ENCODE peak calls at places on chromosomes 4 and X, in nine cellular contexts. W is CD8-positive, alpha-beta memory T cell; F is heart left ventricle; K is MM.1S; Z is esophagus muscularis mucosa; H is SK-N-SH; Y is GM23338; E is CD4-positive, alpha-beta memory T cell; B is tibial artery. U is an unnamed sample.
A peak's percentile ranks its signal among the peaks of the same experiment; 100 is the strongest.

GRCh38 chr4:136935305-136935704 is 597.0 kb downstream of the PCDH18 start:
- DNase-seq in E (no peak), Z (no peak), F (no peak), W (no peak), Y (no peak), H (no peak), K (no peak), B (no peak), U (no peak)

GRCh38 chrX:46203115-46203514 is 342.1 kb downstream of the ZNF674 start:
- DNase-seq in Z (no peak), Y (no peak), H (no peak), B (no peak), W (no peak), K (no peak), E (no peak), F (no peak), U (no peak)

GRCh38 chrX:111100191-111100590 is 4.2 kb downstream of the PAK3 start:
- DNase-seq in Y (peak; percentile 73), W (no peak), B (no peak), F (no peak), E (no peak), K (peak; percentile 58), H (peak; percentile 69), Z (no peak), U (peak; percentile 86)

GRCh38 chrX:43386872-43387271 is 269.2 kb upstream of the MAOA start:
- DNase-seq in E (no peak), K (no peak), H (no peak), Z (no peak), Y (no peak), B (no peak), W (no peak), F (no peak), U (no peak)

GRCh38 chr4:160450861-160451260 is 1348.0 kb downstream of the RAPGEF2 start:
- DNase-seq in W (no peak), K (no peak), F (no peak), Z (no peak), H (no peak), Y (no peak), E (no peak), B (no peak), U (no peak)

GRCh38 chr4:5160668-5161067 is 109.4 kb downstream of the STK32B start:
- DNase-seq in K (no peak), E (no peak), W (no peak), Z (peak; percentile 85), B (no peak), Y (no peak), H (no peak), F (no peak), U (no peak)

GRCh38 chr4:20395160-20395773 is 143.6 kb downstream of the SLIT2 start:
- DNase-seq in F (no peak), K (no peak), W (no peak), Z (no peak), E (no peak), Y (peak; percentile 88), B (no peak), H (no peak), U (peak; percentile 90)

GRCh38 chrX:9899640-9900075 is 67.5 kb upstream of the CLDN34 start:
- DNase-seq in B (no peak), E (no peak), Y (no peak), W (no peak), H (no peak), K (no peak), F (no peak), Z (no peak), U (no peak)

GRCh38 chr4:154030747-154031146 is 241.9 kb upstream of the SFRP2 start:
- DNase-seq in F (no peak), Z (no peak), Y (no peak), H (no peak), E (no peak), K (no peak), B (no peak), W (no peak), U (no peak)

GRCh38 chr4:41137879-41138278 is 76.5 kb downstream of the APBB2 start:
- DNase-seq in Z (no peak), E (no peak), W (no peak), H (no peak), Y (no peak), K (no peak), F (no peak), B (no peak), U (no peak)

GRCh38 chr4:145734051-145734450 is 54.1 kb downstream of the C4orf51 start:
- DNase-seq in H (no peak), Y (no peak), F (no peak), K (no peak), E (no peak), W (no peak), Z (no peak), B (no peak), U (no peak)

GRCh38 chr4:79197275-79198009 is 128.4 kb downstream of the NAA11 start:
- DNase-seq in H (no peak), F (no peak), B (no peak), E (no peak), K (no peak), Z (no peak), Y (no peak), W (no peak), U (no peak)

GRCh38 chr4:5815641-5816040 is 77.2 kb downstream of the CRMP1 start:
- DNase-seq in B (peak; percentile 29), Y (no peak), Z (no peak), F (no peak), W (no peak), E (no peak), H (no peak), K (no peak), U (no peak)

GRCh38 chr4:2743518-2744445 is 12.4 kb downstream of the TNIP2 start:
- DNase-seq in Z (no peak), F (no peak), E (no peak), W (no peak), K (peak; percentile 12), B (no peak), Y (no peak), H (no peak), U (no peak)

GRCh38 chrX:11319689-11320302 is 26.6 kb downstream of the AMELX start:
- DNase-seq in H (no peak), K (peak; percentile 70), B (no peak), W (no peak), E (no peak), Y (no peak), Z (no peak), F (no peak), U (no peak)

GRCh38 chr4:77454858-77455257 is 150.8 kb upstream of the CXCL13 start:
- DNase-seq in F (no peak), E (no peak), Z (no peak), B (no peak), K (no peak), H (no peak), Y (no peak), W (no peak), U (no peak)

GRCh38 chr4:14529653-14530052 is 472.6 kb upstream of the CPEB2 start:
- DNase-seq in B (no peak), F (no peak), W (no peak), H (no peak), K (no peak), Y (peak; percentile 37), Z (no peak), E (no peak), U (peak; percentile 75)

GRCh38 chr4:88969271-88969670 is 87.7 kb downstream of the FAM13A start:
- DNase-seq in Y (no peak), W (no peak), H (no peak), B (no peak), Z (no peak), F (no peak), K (no peak), E (no peak), U (no peak)

GRCh38 chr4:80471701-80472100 is 136.2 kb downstream of the CFAP299 start:
- DNase-seq in F (no peak), B (no peak), H (no peak), Y (peak; percentile 68), E (no peak), Z (no peak), K (peak; percentile 63), W (no peak), U (peak; percentile 83)

GRCh38 chrX:140141444-140142029 is 176.2 kb upstream of the CXorf66 start:
- DNase-seq in F (no peak), E (peak; percentile 23), Z (no peak), W (no peak), Y (peak; percentile 44), H (peak; percentile 44), K (peak; percentile 51), B (no peak), U (peak; percentile 68)

GRCh38 chr4:154560824-154561231 is 2.0 kb upstream of the FGB start:
- DNase-seq in F (no peak), B (no peak), H (no peak), Y (no peak), E (no peak), W (no peak), Z (no peak), K (no peak), U (no peak)

GRCh38 chr4:144300616-144301015 is 160.1 kb upstream of the GYPA start:
- DNase-seq in E (no peak), F (no peak), K (no peak), Z (no peak), B (no peak), H (no peak), W (no peak), Y (no peak), U (no peak)

GRCh38 chrX:3697701-3698279 is 15.7 kb downstream of the PRKX start:
- DNase-seq in H (no peak), F (peak; percentile 49), W (no peak), B (peak; percentile 81), K (no peak), Z (no peak), E (no peak), Y (no peak), U (peak; percentile 53)
- H3K27ac ChIP-seq in H (no peak overlapping the region), F (peak overlapping the region; percentile 57), W (no peak overlapping the region), B (peak overlapping the region; percentile 39), K (no peak overlapping the region), Z (peak overlapping the region; percentile 40), E (no peak overlapping the region), Y (no peak overlapping the region), U (peak overlapping the region; percentile 32)

GRCh38 chrX:48575642-48576041 is 1.4 kb downstream of the RBM3 start:
- DNase-seq in Y (no peak), F (no peak), W (no peak), Z (no peak), E (no peak), B (no peak), H (no peak), K (no peak), U (no peak)
- H3K4me3 ChIP-seq in Y (peak overlapping the region; percentile 73), F (peak overlapping the region; percentile 96), W (peak overlapping the region; percentile 95), Z (peak overlapping the region; percentile 73), E (peak overlapping the region; percentile 81), B (peak overlapping the region; percentile 88), H (peak overlapping the region; percentile 82), K (peak overlapping the region; percentile 99), U (peak overlapping the region; percentile 90)

GRCh38 chrX:80014141-80014940 is at the start of gene TBX22:
- DNase-seq in F (no peak), E (no peak), K (no peak), Z (no peak), H (no peak), W (no peak), B (no peak), Y (peak; percentile 53), U (peak; percentile 82)
- H3K4me1 ChIP-seq in F (no peaks in the 10 kb centered on the region), E (no peaks in the 10 kb centered on the region), K (no peaks in the 10 kb centered on the region), Z (no peaks in the 10 kb centered on the region), H (no peaks in the 10 kb centered on the region), W (no peaks in the 10 kb centered on the region), B (no peaks in the 10 kb centered on the region), Y (peaks cover 3% of the 10 kb centered on the region), U (peaks cover 4% of the 10 kb centered on the region)

DNA sequence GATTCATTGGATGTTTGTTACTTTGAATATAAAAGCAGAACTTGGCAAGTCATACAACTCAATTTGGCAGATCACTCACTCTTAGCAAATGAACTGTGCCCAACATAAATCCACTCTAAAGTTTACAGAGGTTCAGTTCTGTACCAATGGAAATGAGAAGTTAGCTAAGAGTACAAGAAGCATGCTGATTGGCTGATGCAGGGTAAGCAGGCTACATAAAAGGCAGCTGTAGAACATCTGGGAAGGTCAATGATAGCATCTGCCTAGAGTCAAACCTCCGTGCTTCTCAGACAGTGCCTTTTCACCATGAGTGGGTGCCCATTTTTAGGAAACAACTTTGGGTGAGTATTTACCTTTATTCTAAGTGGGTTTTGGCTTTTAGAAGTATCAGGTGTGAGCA is at the start of gene TDO2:
- DNase-seq in W (no peak), H (no peak), Y (no peak), F (no peak), E (no peak), Z (no peak), B (no peak), K (no peak), U (no peak)
- H3K27ac ChIP-seq in W (no peak within 1 kb of the TSS), H (no peak within 1 kb of the TSS), Y (no peak within 1 kb of the TSS), F (no peak within 1 kb of the TSS), E (no peak within 1 kb of the TSS), Z (no peak within 1 kb of the TSS), B (no peak within 1 kb of the TSS), K (no peak within 1 kb of the TSS), U (no peak within 1 kb of the TSS)

U was measured in endodermal cell.